ENCODE peak calls at places on chromosomes 7 and 10, in nine cellular contexts. T, Y, B, G, K, Z, S, E and R are unnamed samples.

GRCh38 chr10:98308602-98309365 is 40.8 kb upstream of the LOXL4 start:
- DNase-seq in T (peak), Y (no peak), B (no peak), G (no peak), K (no peak), Z (no peak), S (no peak), E (no peak), R (peak)

GRCh38 chr10:50295367-50295766 is 44.1 kb upstream of the ASAH2 start:
- DNase-seq in T (no peak), Y (no peak), B (no peak), G (no peak), K (no peak), Z (no peak), S (no peak), E (no peak), R (no peak)

GRCh38 chr10:104041891-104042535 is 43.7 kb downstream of the COL17A1 start:
- DNase-seq in T (no peak), Y (no peak), B (no peak), G (no peak), K (no peak), Z (no peak), S (no peak), E (no peak), R (no peak)

GRCh38 chr7:39314869-39315268 is 251.3 kb upstream of the YAE1 start:
- DNase-seq in T (no peak), Y (no peak), B (no peak), G (no peak), K (no peak), Z (no peak), S (no peak), E (no peak), R (no peak)

GRCh38 chr10:132434405-132435005 is 37.5 kb downstream of the PWWP2B start:
- DNase-seq in T (no peak), Y (no peak), B (no peak), G (peak), K (peak), Z (no peak), S (no peak), E (no peak), R (peak)

GRCh38 chr7:94111009-94111408 is 106.9 kb upstream of the BET1 start:
- DNase-seq in T (no peak), Y (no peak), B (peak), G (no peak), K (no peak), Z (no peak), S (no peak), E (no peak), R (no peak)

GRCh38 chr7:122887198-122887597 is 938 bp upstream of the CADPS2 start:
- DNase-seq in T (peak), Y (peak), B (peak), G (no peak), K (no peak), Z (no peak), S (peak), E (peak), R (peak)

GRCh38 chr7:151514461-151515396 is 5.0 kb downstream of the RHEB start:
- DNase-seq in T (no peak), Y (no peak), B (peak), G (no peak), K (no peak), Z (no peak), S (no peak), E (no peak), R (no peak)